ENCODE peak calls at places on chromosomes 7 and 10, in five cellular contexts. One of them, this sample, is unnamed.

GRCh38 chr10:37679465-37679864 is 177.9 kb downstream of the ZNF248 start:
- DNase-seq in heart right ventricle: no peak
- DNase-seq in stomach: no peak
- DNase-seq in ovary: no peak
- DNase-seq in pancreas: no peak
- DNase-seq in this sample: no peak

GRCh38 chr7:107622429-107622828 is 38.2 kb upstream of the SLC26A4 start:
- DNase-seq in stomach: no peak
- DNase-seq in heart right ventricle: no peak
- DNase-seq in pancreas: no peak
- DNase-seq in ovary: no peak
- DNase-seq in this sample: no peak

GRCh38 chr10:74909665-74910064 is 83.3 kb downstream of the KAT6B start:
- DNase-seq in ovary: no peak
- DNase-seq in stomach: no peak
- DNase-seq in pancreas: no peak
- DNase-seq in heart right ventricle: no peak
- DNase-seq in this sample: no peak

GRCh38 chr10:112461029-112461887 is 14.2 kb downstream of the VTI1A start:
- DNase-seq in ovary: no peak
- DNase-seq in stomach: no peak
- DNase-seq in heart right ventricle: no peak
- DNase-seq in pancreas: no peak
- DNase-seq in this sample: no peak

GRCh38 chr10:13475124-13475523 is 53.7 kb downstream of the BEND7 start:
- DNase-seq in heart right ventricle: no peak
- DNase-seq in stomach: no peak
- DNase-seq in pancreas: no peak
- DNase-seq in ovary: no peak
- DNase-seq in this sample: no peak

GRCh38 chr10:14403846-14404623 is 73.3 kb upstream of the FRMD4A start:
- DNase-seq in ovary: no peak
- DNase-seq in stomach: no peak
- DNase-seq in heart right ventricle: no peak
- DNase-seq in pancreas: no peak
- DNase-seq in this sample: no peak

GRCh38 chr7:26449175-26450165 is 157.8 kb downstream of the SNX10 start:
- DNase-seq in pancreas: no peak
- DNase-seq in ovary: no peak
- DNase-seq in heart right ventricle: no peak
- DNase-seq in stomach: no peak
- DNase-seq in this sample: no peak

GRCh38 chr10:21993360-21994001 is 10.0 kb downstream of the DNAJC1 start:
- DNase-seq in stomach: no peak
- DNase-seq in pancreas: no peak
- DNase-seq in ovary: no peak
- DNase-seq in heart right ventricle: no peak
- DNase-seq in this sample: no peak

GRCh38 chr10:5477948-5478693 is 21.2 kb downstream of the CALML5 start:
- DNase-seq in stomach: no peak
- DNase-seq in heart right ventricle: no peak
- DNase-seq in pancreas: no peak
- DNase-seq in ovary: no peak
- DNase-seq in this sample: no peak

GRCh38 chr7:125033506-125033905 is 103.9 kb upstream of the POT1 start:
- DNase-seq in ovary: no peak
- DNase-seq in heart right ventricle: no peak
- DNase-seq in pancreas: no peak
- DNase-seq in stomach: no peak
- DNase-seq in this sample: no peak

GRCh38 chr7:129271500-129272355 is 46.9 kb downstream of the AHCYL2 start:
- DNase-seq in stomach: peak; percentile 39
- DNase-seq in heart right ventricle: no peak
- DNase-seq in ovary: no peak
- DNase-seq in pancreas: peak; percentile 63
- DNase-seq in this sample: no peak

GRCh38 chr7:91182819-91183405 is 81.3 kb upstream of the FZD1 start:
- DNase-seq in pancreas: no peak
- DNase-seq in heart right ventricle: no peak
- DNase-seq in stomach: no peak
- DNase-seq in ovary: no peak
- DNase-seq in this sample: no peak

GRCh38 chr10:24353319-24353718 is 144.4 kb downstream of the KIAA1217 start:
- DNase-seq in ovary: no peak
- DNase-seq in pancreas: no peak
- DNase-seq in stomach: no peak
- DNase-seq in heart right ventricle: no peak
- DNase-seq in this sample: no peak

GRCh38 chr10:63496561-63496960 is 24.6 kb upstream of the REEP3 start:
- DNase-seq in ovary: no peak
- DNase-seq in heart right ventricle: no peak
- DNase-seq in stomach: no peak
- DNase-seq in pancreas: no peak
- DNase-seq in this sample: no peak

GRCh38 chr10:86958831-86959736 is 685 bp downstream of the SNCG start:
- DNase-seq in pancreas: no peak
- DNase-seq in heart right ventricle: peak; percentile 58
- DNase-seq in ovary: peak; percentile 88
- DNase-seq in stomach: no peak
- DNase-seq in this sample: no peak

GRCh38 chr7:41491752-41492405 is 211.0 kb downstream of the INHBA start:
- DNase-seq in ovary: no peak
- DNase-seq in heart right ventricle: no peak
- DNase-seq in pancreas: no peak
- DNase-seq in stomach: no peak
- DNase-seq in this sample: no peak

GRCh38 chr10:86346794-86347665 is 19.6 kb downstream of the GRID1 start:
- DNase-seq in heart right ventricle: no peak
- DNase-seq in stomach: no peak
- DNase-seq in pancreas: no peak
- DNase-seq in ovary: no peak
- DNase-seq in this sample: no peak

GRCh38 chr7:98133181-98133580 is 26.5 kb downstream of the LMTK2 start:
- DNase-seq in heart right ventricle: no peak
- DNase-seq in pancreas: no peak
- DNase-seq in ovary: no peak
- DNase-seq in stomach: no peak
- DNase-seq in this sample: no peak

GRCh38 chr10:116687633-116688032 is 54.7 kb downstream of the HSPA12A start:
- DNase-seq in heart right ventricle: no peak
- DNase-seq in ovary: no peak
- DNase-seq in pancreas: no peak
- DNase-seq in stomach: no peak
- DNase-seq in this sample: no peak

GRCh38 chr10:110141747-110142625 is 65.4 kb upstream of the MXI1 start:
- DNase-seq in pancreas: peak; percentile 79
- DNase-seq in heart right ventricle: peak; percentile 61
- DNase-seq in stomach: peak; percentile 84
- DNase-seq in ovary: no peak
- DNase-seq in this sample: no peak

GRCh38 chr10:12041766-12042408 is 722 bp downstream of the UPF2 start:
- DNase-seq in stomach: no peak
- DNase-seq in heart right ventricle: no peak
- DNase-seq in ovary: no peak
- DNase-seq in pancreas: no peak
- DNase-seq in this sample: no peak

GRCh38 chr10:87775766-87776165 is 42.3 kb downstream of the ATAD1 start:
- DNase-seq in pancreas: no peak
- DNase-seq in stomach: no peak
- DNase-seq in heart right ventricle: no peak
- DNase-seq in ovary: no peak
- DNase-seq in this sample: no peak

GRCh38 chr10:103548581-103549348 is 55.3 kb downstream of the NEURL1 start:
- DNase-seq in heart right ventricle: no peak
- DNase-seq in pancreas: peak; percentile 83
- DNase-seq in stomach: peak; percentile 44
- DNase-seq in ovary: no peak
- DNase-seq in this sample: no peak

GRCh38 chr10:73908853-73909611 is 1.9 kb upstream of the PLAU start:
- DNase-seq in pancreas: no peak
- DNase-seq in heart right ventricle: no peak
- DNase-seq in stomach: no peak
- DNase-seq in ovary: no peak
- DNase-seq in this sample: peak; percentile 76

GRCh38 chr7:101077303-101078086 is 7.8 kb upstream of the TRIM56 start:
- DNase-seq in pancreas: peak; percentile 88
- DNase-seq in ovary: peak; percentile 82
- DNase-seq in stomach: peak; percentile 88
- DNase-seq in heart right ventricle: peak; percentile 66
- DNase-seq in this sample: peak; percentile 77

GRCh38 chr10:38003588-38003987 is 6.9 kb upstream of the ZNF33A start:
- DNase-seq in ovary: no peak
- DNase-seq in heart right ventricle: no peak
- DNase-seq in stomach: no peak
- DNase-seq in pancreas: no peak
- DNase-seq in this sample: no peak

GRCh38 chr7:43619213-43620012 is 36.5 kb downstream of the STK17A start:
- DNase-seq in ovary: no peak
- DNase-seq in pancreas: no peak
- DNase-seq in heart right ventricle: no peak
- DNase-seq in stomach: no peak
- DNase-seq in this sample: no peak

GRCh38 chr7:43616977-43617376 is 34.1 kb downstream of the STK17A start:
- DNase-seq in heart right ventricle: no peak
- DNase-seq in ovary: no peak
- DNase-seq in pancreas: no peak
- DNase-seq in stomach: no peak
- DNase-seq in this sample: no peak

GRCh38 chr7:43621729-43622448 is 39.0 kb downstream of the STK17A start:
- DNase-seq in ovary: no peak
- DNase-seq in stomach: no peak
- DNase-seq in heart right ventricle: no peak
- DNase-seq in pancreas: no peak
- DNase-seq in this sample: no peak

GRCh38 chr7:43615558-43616145 is 32.7 kb downstream of the STK17A start:
- DNase-seq in ovary: no peak
- DNase-seq in heart right ventricle: no peak
- DNase-seq in pancreas: no peak
- DNase-seq in stomach: no peak
- DNase-seq in this sample: no peak

GRCh38 chr7:43618073-43618472 is 35.2 kb downstream of the STK17A start:
- DNase-seq in stomach: no peak
- DNase-seq in ovary: no peak
- DNase-seq in heart right ventricle: no peak
- DNase-seq in pancreas: no peak
- DNase-seq in this sample: no peak
- H3K36me3 ChIP-seq in stomach: peaks cover 60% of the 10 kb centered on the region
- H3K36me3 ChIP-seq in ovary: no peaks in the 10 kb centered on the region
- H3K36me3 ChIP-seq in heart right ventricle: peaks cover 6% of the 10 kb centered on the region
- H3K36me3 ChIP-seq in pancreas: no peaks in the 10 kb centered on the region
- H3K36me3 ChIP-seq in this sample: peaks cover 4% of the 10 kb centered on the region

GRCh38 chr10:78314651-78315050 is 281.0 kb downstream of the RPS24 start:
- DNase-seq in stomach: no peak
- DNase-seq in pancreas: no peak
- DNase-seq in heart right ventricle: no peak
- DNase-seq in ovary: peak; percentile 3
- DNase-seq in this sample: peak; percentile 2

GRCh38 chr10:78313047-78313381 is 279.4 kb downstream of the RPS24 start:
- DNase-seq in heart right ventricle: no peak
- DNase-seq in stomach: no peak
- DNase-seq in pancreas: no peak
- DNase-seq in ovary: no peak
- DNase-seq in this sample: no peak

GRCh38 chr10:78313636-78314035 is 280.0 kb downstream of the RPS24 start:
- DNase-seq in pancreas: no peak
- DNase-seq in ovary: peak; percentile 2
- DNase-seq in stomach: no peak
- DNase-seq in heart right ventricle: no peak
- DNase-seq in this sample: peak; percentile 38

GRCh38 chr10:78310481-78311080 is 276.9 kb downstream of the RPS24 start:
- DNase-seq in stomach: no peak
- DNase-seq in heart right ventricle: no peak
- DNase-seq in ovary: no peak
- DNase-seq in pancreas: no peak
- DNase-seq in this sample: peak; percentile 52

DNA sequence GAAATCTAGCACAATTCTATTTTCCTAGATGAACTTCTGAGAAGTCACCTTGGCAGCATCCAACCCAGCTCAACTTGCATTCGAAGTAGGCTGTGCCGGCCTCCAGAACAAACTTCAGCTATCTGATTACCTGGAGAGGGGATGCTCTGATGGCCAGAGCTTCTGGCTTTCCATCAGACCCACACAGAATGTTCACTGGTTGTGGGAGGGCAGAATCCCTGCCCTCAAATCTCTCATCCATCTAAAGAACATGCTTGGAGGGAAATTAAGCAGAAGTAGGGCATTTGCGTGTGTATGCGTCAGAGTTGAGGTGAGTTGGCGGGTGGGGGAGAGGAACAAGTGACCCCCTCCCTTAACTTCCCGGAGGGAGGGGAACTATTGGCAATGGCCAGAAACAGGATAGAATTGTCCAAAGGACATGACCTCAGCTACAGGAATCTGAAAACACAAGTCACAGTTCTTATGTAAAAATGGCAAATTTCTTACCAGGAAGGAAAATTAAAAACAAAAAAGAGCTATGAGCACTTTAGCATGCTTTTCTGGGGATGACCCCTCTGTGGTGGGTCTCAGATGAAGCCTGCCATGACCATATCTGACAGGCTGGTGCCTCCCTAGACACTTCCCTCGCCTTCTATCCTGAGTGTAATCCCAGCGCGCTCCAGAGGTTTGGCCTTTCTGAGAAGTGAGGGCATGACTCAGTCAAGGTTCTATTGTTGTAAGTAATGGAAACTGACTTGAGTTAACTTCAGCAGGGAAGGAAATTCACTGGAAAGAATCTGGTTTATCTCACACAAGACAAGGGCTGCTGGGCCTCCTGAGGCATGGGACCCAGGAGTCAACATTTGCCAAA is 278.8 kb downstream of the RPS24 start:
- DNase-seq in pancreas: no peak
- DNase-seq in stomach: no peak
- DNase-seq in heart right ventricle: no peak
- DNase-seq in ovary: peak; percentile 1
- DNase-seq in this sample: peak; percentile 70
- TF ChIP-seq CTCF in pancreas: no peak
- TF ChIP-seq CTCF in stomach: no peak
- TF ChIP-seq CTCF in heart right ventricle: no peak
- TF ChIP-seq CTCF in ovary: no peak
- TF ChIP-seq CTCF in this sample: no peak

DNA sequence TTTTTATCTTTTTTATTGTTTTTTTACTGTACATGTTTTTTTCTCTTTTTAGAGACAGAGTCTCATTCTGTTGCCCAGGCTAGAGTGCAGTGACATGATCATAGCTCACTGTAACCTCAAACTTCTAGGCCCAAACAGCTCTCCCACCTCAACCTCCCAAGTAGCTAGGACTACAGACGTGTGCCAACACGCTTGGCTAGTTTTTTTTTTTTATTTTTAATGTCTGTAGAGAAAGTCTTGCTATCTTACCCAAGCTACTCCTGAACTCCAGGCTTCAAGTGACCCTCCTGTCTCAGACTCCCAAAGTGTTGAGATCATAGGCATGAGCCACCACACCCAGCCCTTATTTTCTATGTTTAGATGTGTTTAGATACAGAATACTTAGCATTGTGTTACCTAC is 46.4 kb downstream of the KMT2E start:
- DNase-seq in ovary: no peak
- DNase-seq in stomach: no peak
- DNase-seq in heart right ventricle: no peak
- DNase-seq in pancreas: no peak
- DNase-seq in this sample: no peak
- H3K36me3 ChIP-seq in ovary: no peaks in the 10 kb centered on the region
- H3K36me3 ChIP-seq in stomach: peaks cover 27% of the 10 kb centered on the region
- H3K36me3 ChIP-seq in heart right ventricle: peaks cover 10% of the 10 kb centered on the region
- H3K36me3 ChIP-seq in pancreas: peaks cover 7% of the 10 kb centered on the region
- H3K36me3 ChIP-seq in this sample: peaks cover 15% of the 10 kb centered on the region

GRCh38 chr7:5629941-5630340 is 151.5 kb downstream of the RNF216 start:
- DNase-seq in pancreas: no peak
- DNase-seq in stomach: no peak
- DNase-seq in heart right ventricle: no peak
- DNase-seq in ovary: no peak
- DNase-seq in this sample: no peak
- TF ChIP-seq CTCF in pancreas: no peak
- TF ChIP-seq CTCF in stomach: no peak
- TF ChIP-seq CTCF in heart right ventricle: no peak
- TF ChIP-seq CTCF in ovary: no peak
- TF ChIP-seq CTCF in this sample: no peak

This sample was measured in right atrium auricular region.